ENCODE peak calls at places on chromosomes 12 and 14, in eight cellular contexts. A is naive thymus-derived CD4-positive, alpha-beta T cell; G is CD4-positive, alpha-beta T cell; I is endothelial cell of umbilical vein; D is aorta; W is esophagus squamous epithelium; P is GM12878; N is stomach. C is an unnamed sample.

GRCh38 chr12:113818833-113819232 is 147.3 kb downstream of the RBM19 start:
- DNase-seq in A (no peak), G (no peak), I (no peak), D (no peak), W (no peak), P (no peak), N (no peak), C (no peak)

GRCh38 chr12:40474630-40475029 is 217.6 kb upstream of the CNTN1 start:
- DNase-seq in A (no peak), G (no peak), I (no peak), D (no peak), W (no peak), P (no peak), N (no peak), C (no peak)

GRCh38 chr14:23573384-23573783 is 5.2 kb downstream of the JPH4 start:
- DNase-seq in A (no peak), G (no peak), I (no peak), D (no peak), W (no peak), P (no peak), N (peak), C (peak)

GRCh38 chr12:121186826-121187225 is 23.1 kb upstream of the P2RX4 start:
- DNase-seq in A (no peak), G (no peak), I (peak), D (no peak), W (no peak), P (no peak), N (no peak), C (no peak)

GRCh38 chr14:64756712-64757111 is 52.5 kb downstream of the PLEKHG3 start:
- DNase-seq in A (no peak), G (no peak), I (no peak), D (peak), W (no peak), P (no peak), N (no peak), C (no peak)

GRCh38 chr12:116996058-116996457 is 85.3 kb downstream of the FBXW8 start:
- DNase-seq in A (no peak), G (no peak), I (no peak), D (no peak), W (no peak), P (no peak), N (no peak), C (no peak)

GRCh38 chr12:96886998-96887677 is 19.9 kb upstream of the NEDD1 start:
- DNase-seq in A (no peak), G (no peak), I (peak), D (no peak), W (no peak), P (no peak), N (peak), C (no peak)

GRCh38 chr12:124695861-124696260 is 128.4 kb upstream of the NCOR2 start:
- DNase-seq in A (no peak), G (no peak), I (no peak), D (no peak), W (no peak), P (no peak), N (no peak), C (no peak)

GRCh38 chr12:123506843-123507236 is 26.7 kb downstream of the RILPL1 start:
- DNase-seq in A (no peak), G (no peak), I (no peak), D (no peak), W (no peak), P (no peak), N (no peak), C (no peak)

GRCh38 chr12:125272252-125272980 is 207.2 kb downstream of the AACS start:
- DNase-seq in A (no peak), G (no peak), I (no peak), D (no peak), W (no peak), P (no peak), N (no peak), C (no peak)

GRCh38 chr12:46483572-46484395 is 111.2 kb upstream of the SLC38A2 start:
- DNase-seq in A (no peak), G (no peak), I (peak), D (no peak), W (no peak), P (no peak), N (no peak), C (no peak)

GRCh38 chr12:93301171-93301570 is 76.6 kb upstream of the NUDT4 start:
- DNase-seq in A (no peak), G (no peak), I (no peak), D (no peak), W (no peak), P (no peak), N (no peak), C (no peak)
- H3K27ac ChIP-seq in A (no peak), G (no peak), I (no peak), D (no peak), W (no peak), P (no peak), N (no peak), C (no peak)

GRCh38 chr12:48157889-48158370 is 615 bp upstream of the ASB8 start:
- DNase-seq in A (no peak), G (no peak), I (no peak), D (no peak), W (no peak), P (no peak), N (no peak), C (no peak)

GRCh38 chr12:48159976-48160525 is 2.7 kb upstream of the ASB8 start:
- DNase-seq in A (no peak), G (no peak), I (no peak), D (no peak), W (no peak), P (no peak), N (no peak), C (no peak)

GRCh38 chr12:48160807-48161206 is 3.5 kb upstream of the ASB8 start:
- DNase-seq in A (no peak), G (no peak), I (peak), D (no peak), W (no peak), P (no peak), N (no peak), C (no peak)

GRCh38 chr12:48157016-48157888 is at the start of gene ASB8:
- DNase-seq in A (peak), G (peak), I (peak), D (peak), W (peak), P (peak), N (peak), C (peak)

GRCh38 chr12:48156648-48157015 is 683 bp downstream of the ASB8 start:
- DNase-seq in A (no peak), G (no peak), I (no peak), D (no peak), W (no peak), P (no peak), N (no peak), C (no peak)
- H3K27ac ChIP-seq in A (peak), G (peak), I (no peak), D (no peak), W (peak), P (peak), N (no peak), C (peak)

GRCh38 chr14:91573894-91574837 is 64.1 kb upstream of the PPP4R3A start:
- DNase-seq in A (peak), G (peak), I (peak), D (peak), W (no peak), P (peak), N (peak), C (no peak)
- H3K27ac ChIP-seq in A (no peak), G (no peak), I (no peak), D (no peak), W (no peak), P (no peak), N (peak), C (no peak)

GRCh38 chr14:32421781-32422180 is 92.7 kb downstream of the AKAP6 start:
- DNase-seq in A (no peak), G (no peak), I (no peak), D (no peak), W (no peak), P (no peak), N (no peak), C (no peak)

GRCh38 chr14:32417956-32418552 is 89.0 kb downstream of the AKAP6 start:
- DNase-seq in A (no peak), G (no peak), I (peak), D (no peak), W (no peak), P (no peak), N (peak), C (no peak)

GRCh38 chr14:32422440-32422839 is 93.3 kb downstream of the AKAP6 start:
- DNase-seq in A (no peak), G (no peak), I (no peak), D (no peak), W (no peak), P (no peak), N (no peak), C (no peak)

GRCh38 chr14:32414808-32415255 is 85.7 kb downstream of the AKAP6 start:
- DNase-seq in A (no peak), G (no peak), I (peak), D (no peak), W (no peak), P (no peak), N (no peak), C (no peak)

GRCh38 chr14:32419429-32419828 is 90.3 kb downstream of the AKAP6 start:
- DNase-seq in A (no peak), G (no peak), I (no peak), D (no peak), W (no peak), P (no peak), N (no peak), C (no peak)
- H3K27ac ChIP-seq in A (no peak), G (no peak), I (no peak), D (no peak), W (peak), P (no peak), N (no peak), C (no peak)

GRCh38 chr12:89391726-89392336 is 39.5 kb upstream of the DUSP6 start:
- DNase-seq in A (no peak), G (no peak), I (no peak), D (no peak), W (no peak), P (no peak), N (no peak), C (no peak)
- H3K27ac ChIP-seq in A (no peak), G (no peak), I (peak), D (no peak), W (no peak), P (no peak), N (no peak), C (no peak)

C was measured in suprapubic skin.